ENCODE peak calls at places on chromosomes 4 and X, in ten cellular contexts. I, P, O, R, X, J, F, V, A and N are unnamed samples.

GRCh38 chrX:135688137-135688536 is 25.3 kb upstream of the CT45A1 start:
- DNase-seq in F (no peak), R (no peak), I (no peak), X (no peak), A (no peak), O (no peak), J (no peak), P (no peak), V (no peak), N (no peak)

GRCh38 chrX:23752740-23753435 is 9.8 kb upstream of the ACOT9 start:
- DNase-seq in J (peak), X (no peak), V (no peak), P (peak), R (peak), O (no peak), A (peak), F (no peak), I (peak), N (no peak)

GRCh38 chrX:113522814-113523213 is 682.2 kb upstream of the AMOT start:
- DNase-seq in F (no peak), V (peak), O (no peak), A (no peak), R (no peak), J (peak), P (no peak), I (no peak), X (peak), N (peak)

GRCh38 chr4:185682236-185682635 is 129.8 kb downstream of the SORBS2 start:
- DNase-seq in V (no peak), P (peak), I (peak), O (no peak), F (peak), X (no peak), J (peak), R (peak), A (peak), N (no peak)

GRCh38 chrX:20653070-20653469 is 386.4 kb upstream of the RPS6KA3 start:
- DNase-seq in V (no peak), R (no peak), F (peak), X (no peak), O (no peak), J (peak), A (no peak), P (no peak), I (no peak), N (no peak)

GRCh38 chrX:118480172-118480571 is 15.4 kb upstream of the DOCK11 start:
- DNase-seq in A (no peak), X (no peak), O (no peak), R (no peak), F (no peak), I (peak), P (no peak), V (no peak), J (no peak), N (no peak)

GRCh38 chrX:107856289-107856688 is 30.6 kb downstream of the MID2 start:
- DNase-seq in J (no peak), F (no peak), P (no peak), A (no peak), R (no peak), O (no peak), I (no peak), V (no peak), X (no peak), N (no peak)

GRCh38 chr4:99615210-99615834 is 40.7 kb downstream of the MTTP start:
- DNase-seq in F (no peak), A (no peak), O (peak), J (no peak), V (no peak), R (no peak), P (no peak), I (no peak), X (no peak), N (no peak)

GRCh38 chrX:63503541-63503940 is 152.4 kb upstream of the SPIN4 start:
- DNase-seq in V (no peak), X (no peak), A (peak), J (peak), R (peak), O (no peak), F (no peak), I (peak), P (no peak), N (no peak)

GRCh38 chr4:52659722-52660261 is 691 bp upstream of the USP46 start:
- DNase-seq in F (no peak), J (no peak), X (peak), A (no peak), R (peak), I (no peak), V (peak), P (no peak), O (peak), N (peak)

GRCh38 chr4:70703695-70704332 is 15.5 kb downstream of the UTP3 start:
- DNase-seq in V (no peak), P (no peak), A (peak), F (no peak), R (peak), X (peak), I (peak), J (peak), O (no peak), N (peak)

GRCh38 chrX:47361538-47362511 is 8.6 kb upstream of the ZNF157 start:
- DNase-seq in V (peak), J (peak), A (peak), P (peak), R (peak), I (peak), O (peak), F (peak), X (peak), N (peak)

GRCh38 chr4:125434136-125434535 is 119.4 kb downstream of the FAT4 start:
- DNase-seq in P (no peak), R (peak), F (no peak), O (no peak), A (no peak), X (no peak), I (peak), J (peak), V (no peak), N (no peak)

GRCh38 chr4:125433453-125433852 is 118.7 kb downstream of the FAT4 start:
- DNase-seq in V (no peak), J (peak), P (peak), A (peak), R (peak), O (no peak), F (no peak), I (peak), X (no peak), N (no peak)

GRCh38 chr4:125428832-125429231 is 114.1 kb downstream of the FAT4 start:
- DNase-seq in R (no peak), F (no peak), O (no peak), J (no peak), A (no peak), I (no peak), P (no peak), V (no peak), X (no peak), N (no peak)

DNA sequence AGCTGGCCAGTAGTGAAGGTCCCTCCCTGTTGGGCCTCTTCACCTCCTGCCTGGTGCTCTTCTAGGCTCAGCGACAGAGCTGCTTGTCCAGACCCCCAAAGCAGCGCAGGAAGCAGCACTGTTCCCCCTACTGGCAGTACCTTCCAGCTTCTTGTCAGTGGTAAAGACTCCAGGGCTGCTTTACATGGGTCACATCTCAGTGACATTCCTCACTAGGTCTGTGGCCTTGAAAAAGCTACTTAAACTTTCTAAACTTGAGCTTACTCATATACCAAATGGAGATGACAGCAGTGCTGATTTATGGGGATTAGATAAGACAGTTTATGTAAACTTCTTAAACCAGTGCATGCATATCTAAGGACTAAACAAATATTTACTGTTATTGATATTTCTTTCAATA is 117.3 kb downstream of the FAT4 start:
- DNase-seq in P (no peak), V (no peak), J (peak), I (peak), R (peak), F (no peak), O (no peak), X (no peak), A (peak), N (no peak)
- TF ChIP-seq CTCF in P (no peak), V (no peak), J (peak), I (peak), R (peak), F (no peak), O (peak), X (no peak), A (peak), N (no peak)

GRCh38 chr4:168995537-168996295 is 14.3 kb downstream of the CBR4 start:
- DNase-seq in V (no peak), A (peak), P (no peak), J (peak), O (no peak), F (no peak), I (peak), R (peak), X (no peak), N (no peak)
- TF ChIP-seq CTCF in V (no peak), A (peak), P (peak), J (peak), O (peak), F (no peak), I (peak), R (peak), X (peak), N (peak)

GRCh38 chr4:172521171-172521570 is 647.4 kb upstream of the GALNT7 start:
- DNase-seq in I (no peak), J (no peak), R (no peak), F (no peak), P (no peak), V (no peak), O (no peak), X (no peak), A (no peak), N (no peak)

GRCh38 chr4:172514801-172515200 is 653.8 kb upstream of the GALNT7 start:
- DNase-seq in X (no peak), V (no peak), I (no peak), J (no peak), O (no peak), R (peak), F (no peak), A (no peak), P (no peak), N (no peak)

GRCh38 chr4:172514011-172514410 is 654.6 kb upstream of the GALNT7 start:
- DNase-seq in F (no peak), R (peak), P (no peak), V (no peak), X (no peak), J (no peak), I (no peak), O (no peak), A (no peak), N (no peak)

GRCh38 chr4:172515266-172515879 is 653.2 kb upstream of the GALNT7 start:
- DNase-seq in A (no peak), O (no peak), R (peak), V (no peak), F (no peak), I (peak), J (no peak), P (no peak), X (no peak), N (no peak)
- TF ChIP-seq CTCF in A (no peak), O (no peak), R (peak), V (no peak), F (no peak), I (no peak), J (no peak), P (no peak), X (no peak), N (no peak)

GRCh38 chrX:153938226-153938786 is 3.5 kb upstream of the NAA10 start:
- DNase-seq in X (no peak), P (no peak), F (no peak), V (no peak), A (no peak), J (no peak), O (no peak), I (peak), R (no peak), N (no peak)
- TF ChIP-seq CTCF in X (no peak), P (no peak), F (no peak), V (no peak), A (no peak), J (peak), O (no peak), I (no peak), R (peak), N (no peak)

GRCh38 chr4:128812360-128812958 is 3.0 kb downstream of the JADE1 start:
- DNase-seq in J (peak), O (no peak), X (peak), P (no peak), R (peak), V (no peak), F (no peak), A (peak), I (peak), N (peak)
- TF ChIP-seq CTCF in J (no peak), O (no peak), X (peak), P (no peak), R (no peak), V (no peak), F (no peak), A (no peak), I (no peak), N (no peak)

DNA sequence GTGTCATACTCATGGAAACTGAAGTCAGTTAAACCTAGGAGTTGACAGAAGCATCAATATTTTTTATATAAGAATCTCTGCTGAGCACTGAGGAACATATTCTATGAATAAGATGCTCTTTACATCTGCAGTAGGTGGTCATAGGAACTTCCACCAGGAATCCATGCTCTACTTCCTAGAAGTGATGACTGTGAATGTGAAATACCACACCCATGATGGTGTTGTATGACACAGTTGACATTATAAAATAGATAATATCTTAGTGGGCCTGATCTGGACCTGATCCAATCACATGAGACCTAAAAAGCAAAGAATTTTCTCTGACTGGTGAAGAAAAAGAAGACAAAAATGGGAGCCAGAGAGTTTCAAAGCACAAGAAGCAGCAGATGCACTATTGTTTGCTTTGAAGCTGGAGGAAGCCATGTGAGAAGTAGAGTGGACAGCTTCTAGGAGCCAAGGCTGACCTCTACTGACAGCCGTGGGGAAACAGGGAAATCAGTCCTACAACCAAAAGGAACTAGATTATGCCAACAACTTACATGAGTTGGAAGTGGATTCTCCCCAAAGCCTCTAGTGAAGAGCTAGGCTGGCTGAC is 68.6 kb upstream of the HS3ST1 start:
- DNase-seq in R (no peak), I (no peak), X (no peak), P (no peak), F (no peak), O (no peak), V (no peak), A (no peak), J (no peak), N (no peak)
- TF ChIP-seq CTCF in R (no peak), I (no peak), X (no peak), P (no peak), F (no peak), O (no peak), V (peak), A (no peak), J (no peak), N (peak)